ENCODE peak calls at places on chromosomes 12 and 14, in four cellular contexts. R is CD4-positive, alpha-beta memory T cell; H is RCC 7860; J is MCF 10A. U is an unnamed sample.

GRCh38 chr14:87756661-87757060 is 236.3 kb downstream of the GALC start:
- DNase-seq in J (no peak), R (no peak), H (no peak), U (no peak)

GRCh38 chr14:69069020-69069421 is 83.9 kb downstream of the DCAF5 start:
- DNase-seq in R (no peak), H (peak; percentile 45), J (no peak), U (no peak)

GRCh38 chr12:55931780-55932545 is 1.0 kb downstream of the DGKA start:
- DNase-seq in H (no peak), R (no peak), J (no peak), U (no peak)

GRCh38 chr12:122980192-122981035 is at the start of gene ARL6IP4:
- DNase-seq in J (peak; percentile 56), R (peak; percentile 64), H (no peak), U (peak; percentile 36)

GRCh38 chr12:84922721-84923120 is 10.1 kb upstream of the SLC6A15 start:
- DNase-seq in R (no peak), J (peak; percentile 37), H (no peak), U (no peak)

GRCh38 chr12:56186957-56187356 is 2.3 kb downstream of the SMARCC2 start:
- DNase-seq in R (no peak), J (no peak), H (no peak), U (no peak)

GRCh38 chr14:35897616-35898111 is 71.5 kb downstream of the BRMS1L start:
- DNase-seq in R (no peak), J (no peak), H (no peak), U (peak; percentile 65)

GRCh38 chr12:131131808-131132117 is 178.1 kb downstream of the ADGRD1 start:
- DNase-seq in J (no peak), R (no peak), H (no peak), U (no peak)

GRCh38 chr14:103532216-103533136 is 3.5 kb downstream of the TRMT61A start:
- DNase-seq in H (no peak), R (no peak), J (no peak), U (no peak)

U was measured in COR-L47.